ENCODE peak calls at places on chromosomes 1 and 21, in six cellular contexts. One of them, this sample, is unnamed.

GRCh38 chr1:67647036-67647798 is 37.8 kb upstream of the GADD45A start:
- DNase-seq in A172: peak
- DNase-seq in stimulated activated CD4-positive, alpha-beta T cell treated with anti-CD3 and anti-CD28 coated beads, Interleukin-2, amount 100 ng/mL, for 24 hours: no peak
- DNase-seq in COR-L47: no peak
- DNase-seq in NCI-H446 treated with DMSO at 0.1 percent for 48 hours: peak
- DNase-seq in activated T-helper 1 cell treated with Interleukin-2 at 50 U/mL for 16 hours: no peak
- DNase-seq in this sample: no peak

GRCh38 chr21:32930673-32931072 is 95.1 kb upstream of the OLIG2 start:
- DNase-seq in A172: no peak
- DNase-seq in NCI-H446 treated with DMSO at 0.1 percent for 48 hours: no peak
- DNase-seq in activated T-helper 1 cell treated with Interleukin-2 at 50 U/mL for 16 hours: no peak
- DNase-seq in stimulated activated CD4-positive, alpha-beta T cell treated with anti-CD3 and anti-CD28 coated beads, Interleukin-2, amount 100 ng/mL, for 24 hours: no peak
- DNase-seq in COR-L47: no peak
- DNase-seq in this sample: no peak

GRCh38 chr1:30617161-30617560 is 106.2 kb downstream of the MATN1 start:
- DNase-seq in activated T-helper 1 cell treated with Interleukin-2 at 50 U/mL for 16 hours: no peak
- DNase-seq in NCI-H446 treated with DMSO at 0.1 percent for 48 hours: no peak
- DNase-seq in A172: no peak
- DNase-seq in stimulated activated CD4-positive, alpha-beta T cell treated with anti-CD3 and anti-CD28 coated beads, Interleukin-2, amount 100 ng/mL, for 24 hours: no peak
- DNase-seq in COR-L47: no peak
- DNase-seq in this sample: no peak

GRCh38 chr1:11320153-11320936 is 47.3 kb downstream of the UBIAD1 start:
- DNase-seq in COR-L47: no peak
- DNase-seq in activated T-helper 1 cell treated with Interleukin-2 at 50 U/mL for 16 hours: no peak
- DNase-seq in NCI-H446 treated with DMSO at 0.1 percent for 48 hours: no peak
- DNase-seq in A172: no peak
- DNase-seq in stimulated activated CD4-positive, alpha-beta T cell treated with anti-CD3 and anti-CD28 coated beads, Interleukin-2, amount 100 ng/mL, for 24 hours: peak
- DNase-seq in this sample: peak

GRCh38 chr1:39919545-39919944 is 17.8 kb upstream of the MYCL start:
- DNase-seq in activated T-helper 1 cell treated with Interleukin-2 at 50 U/mL for 16 hours: no peak
- DNase-seq in A172: peak
- DNase-seq in COR-L47: peak
- DNase-seq in NCI-H446 treated with DMSO at 0.1 percent for 48 hours: peak
- DNase-seq in stimulated activated CD4-positive, alpha-beta T cell treated with anti-CD3 and anti-CD28 coated beads, Interleukin-2, amount 100 ng/mL, for 24 hours: peak
- DNase-seq in this sample: peak

GRCh38 chr21:33967086-33967571 is 51.5 kb upstream of the ATP5PO start:
- DNase-seq in COR-L47: no peak
- DNase-seq in stimulated activated CD4-positive, alpha-beta T cell treated with anti-CD3 and anti-CD28 coated beads, Interleukin-2, amount 100 ng/mL, for 24 hours: no peak
- DNase-seq in NCI-H446 treated with DMSO at 0.1 percent for 48 hours: no peak
- DNase-seq in A172: peak
- DNase-seq in activated T-helper 1 cell treated with Interleukin-2 at 50 U/mL for 16 hours: no peak
- DNase-seq in this sample: no peak

GRCh38 chr1:162701286-162701685 is 69.0 kb downstream of the DDR2 start:
- DNase-seq in COR-L47: no peak
- DNase-seq in NCI-H446 treated with DMSO at 0.1 percent for 48 hours: no peak
- DNase-seq in activated T-helper 1 cell treated with Interleukin-2 at 50 U/mL for 16 hours: no peak
- DNase-seq in A172: no peak
- DNase-seq in stimulated activated CD4-positive, alpha-beta T cell treated with anti-CD3 and anti-CD28 coated beads, Interleukin-2, amount 100 ng/mL, for 24 hours: no peak
- DNase-seq in this sample: no peak

GRCh38 chr1:206854401-206855129 is 10.9 kb upstream of the IL20 start:
- DNase-seq in activated T-helper 1 cell treated with Interleukin-2 at 50 U/mL for 16 hours: no peak
- DNase-seq in NCI-H446 treated with DMSO at 0.1 percent for 48 hours: no peak
- DNase-seq in COR-L47: no peak
- DNase-seq in stimulated activated CD4-positive, alpha-beta T cell treated with anti-CD3 and anti-CD28 coated beads, Interleukin-2, amount 100 ng/mL, for 24 hours: no peak
- DNase-seq in A172: peak
- DNase-seq in this sample: no peak

GRCh38 chr21:29078884-29079765 is 5.7 kb upstream of the CCT8 start:
- DNase-seq in activated T-helper 1 cell treated with Interleukin-2 at 50 U/mL for 16 hours: no peak
- DNase-seq in stimulated activated CD4-positive, alpha-beta T cell treated with anti-CD3 and anti-CD28 coated beads, Interleukin-2, amount 100 ng/mL, for 24 hours: peak
- DNase-seq in COR-L47: peak
- DNase-seq in NCI-H446 treated with DMSO at 0.1 percent for 48 hours: no peak
- DNase-seq in A172: no peak
- DNase-seq in this sample: no peak

GRCh38 chr1:157377216-157377821 is 175.0 kb downstream of the FCRL5 start:
- DNase-seq in activated T-helper 1 cell treated with Interleukin-2 at 50 U/mL for 16 hours: no peak
- DNase-seq in A172: peak
- DNase-seq in stimulated activated CD4-positive, alpha-beta T cell treated with anti-CD3 and anti-CD28 coated beads, Interleukin-2, amount 100 ng/mL, for 24 hours: peak
- DNase-seq in NCI-H446 treated with DMSO at 0.1 percent for 48 hours: no peak
- DNase-seq in COR-L47: peak
- DNase-seq in this sample: peak

GRCh38 chr1:111272081-111272480 is 18.6 kb upstream of the CHIA start:
- DNase-seq in activated T-helper 1 cell treated with Interleukin-2 at 50 U/mL for 16 hours: no peak
- DNase-seq in COR-L47: no peak
- DNase-seq in stimulated activated CD4-positive, alpha-beta T cell treated with anti-CD3 and anti-CD28 coated beads, Interleukin-2, amount 100 ng/mL, for 24 hours: no peak
- DNase-seq in NCI-H446 treated with DMSO at 0.1 percent for 48 hours: no peak
- DNase-seq in A172: no peak
- DNase-seq in this sample: no peak

This sample was measured in Calu3.